ENCODE peak calls at places on chromosomes 12 and 14, in four cellular contexts. A is lower lobe of right lung, M is ovary, U is Peyer's patch. H is an unnamed sample. For H3K4me1, the result is how much of the 10 kb centered on the place peaks cover.

GRCh38 chr12:130881046-130881445 is 9.2 kb downstream of the RAN start:
- DNase-seq in A (no peak), M (no peak), U (no peak), H (no peak)

GRCh38 chr12:18750087-18750486 is 12.2 kb downstream of the CAPZA3 start:
- DNase-seq in A (no peak), M (no peak), U (no peak), H (peak)

GRCh38 chr14:51395361-51395849 is 155.4 kb downstream of the TMX1 start:
- DNase-seq in A (peak), M (peak), U (no peak), H (peak)

GRCh38 chr14:54590481-54590880 is 23.6 kb downstream of the SAMD4A start:
- DNase-seq in A (no peak), M (no peak), U (no peak), H (no peak)

GRCh38 chr14:31253746-31254471 is 46.3 kb upstream of the HECTD1 start:
- DNase-seq in A (no peak), M (no peak), U (no peak), H (no peak)

GRCh38 chr12:101592931-101593330 is 1.8 kb upstream of the MYBPC1 start:
- DNase-seq in A (no peak), M (no peak), U (no peak), H (no peak)

GRCh38 chr12:7099290-7099996 is 7.2 kb upstream of the C1R start:
- DNase-seq in A (no peak), M (no peak), U (no peak), H (no peak)

GRCh38 chr12:128909653-128910052 is 56.4 kb downstream of the GLT1D1 start:
- DNase-seq in A (no peak), M (no peak), U (no peak), H (peak)

GRCh38 chr12:85821759-85822158 is 14.4 kb downstream of the RASSF9 start:
- DNase-seq in A (no peak), M (no peak), U (no peak), H (no peak)

GRCh38 chr12:110426300-110426910 is 22.9 kb upstream of the ANAPC7 start:
- DNase-seq in A (no peak), M (no peak), U (no peak), H (peak)

GRCh38 chr12:116924558-116925453 is 14.1 kb downstream of the FBXW8 start:
- DNase-seq in A (no peak), M (no peak), U (peak), H (no peak)

GRCh38 chr14:35915775-35916174 is 89.6 kb downstream of the BRMS1L start:
- DNase-seq in A (no peak), M (no peak), U (no peak), H (no peak)

GRCh38 chr12:80698266-80698665 is 9.2 kb upstream of the MYF6 start:
- DNase-seq in A (no peak), M (no peak), U (no peak), H (no peak)

GRCh38 chr12:53200458-53201169 is 6.4 kb downstream of the ITGB7 start:
- DNase-seq in A (no peak), M (no peak), U (peak), H (no peak)

GRCh38 chr14:95319312-95320075 is at the start of gene CLMN:
- DNase-seq in A (peak), M (peak), U (peak), H (peak)

GRCh38 chr14:69716483-69717187 is 50.3 kb upstream of the SRSF5 start:
- DNase-seq in A (no peak), M (no peak), U (no peak), H (peak)

GRCh38 chr14:79584679-79585078 is 626.6 kb downstream of the DIO2 start:
- DNase-seq in A (no peak), M (no peak), U (no peak), H (peak)

GRCh38 chr12:674272-674781 is 11.1 kb upstream of the NINJ2 start:
- DNase-seq in A (no peak), M (no peak), U (peak), H (no peak)

GRCh38 chr14:39268393-39268792 is 34.7 kb downstream of the MIA2 start:
- DNase-seq in A (no peak), M (no peak), U (no peak), H (peak)

GRCh38 chr14:74395094-74395493 is 30.9 kb downstream of the SYNDIG1L start:
- DNase-seq in A (no peak), M (no peak), U (no peak), H (no peak)

GRCh38 chr12:92553389-92553788 is 149.4 kb upstream of the PLEKHG7 start:
- DNase-seq in A (no peak), M (no peak), U (no peak), H (no peak)

GRCh38 chr14:21057803-21058675 is at the start of gene RNASE8:
- DNase-seq in A (no peak), M (no peak), U (no peak), H (no peak)

GRCh38 chr14:35046751-35047536 is 872 bp downstream of the FAM177A1 start:
- DNase-seq in A (no peak), M (no peak), U (peak), H (peak)

GRCh38 chr12:9127936-9128663 is 12.4 kb upstream of the A2M start:
- DNase-seq in A (no peak), M (no peak), U (no peak), H (no peak)

GRCh38 chr12:52149182-52149641 is 42.6 kb downstream of the KRT80 start:
- DNase-seq in A (no peak), M (no peak), U (no peak), H (no peak)

GRCh38 chr12:117089463-117089862 is 9.8 kb downstream of the TESC start:
- DNase-seq in A (no peak), M (no peak), U (no peak), H (no peak)

GRCh38 chr14:29191092-29191491 is 424.5 kb downstream of the FOXG1 start:
- DNase-seq in A (no peak), M (no peak), U (no peak), H (no peak)

GRCh38 chr12:26918321-26919215 is 19.2 kb downstream of the INTS13 start:
- DNase-seq in A (no peak), M (no peak), U (no peak), H (no peak)

GRCh38 chr12:6551496-6552139 is 4.2 kb downstream of the IFFO1 start:
- DNase-seq in A (no peak), M (no peak), U (no peak), H (no peak)

GRCh38 chr12:32989705-32990104 is 93.1 kb upstream of the PKP2 start:
- DNase-seq in A (no peak), M (no peak), U (no peak), H (no peak)

DNA sequence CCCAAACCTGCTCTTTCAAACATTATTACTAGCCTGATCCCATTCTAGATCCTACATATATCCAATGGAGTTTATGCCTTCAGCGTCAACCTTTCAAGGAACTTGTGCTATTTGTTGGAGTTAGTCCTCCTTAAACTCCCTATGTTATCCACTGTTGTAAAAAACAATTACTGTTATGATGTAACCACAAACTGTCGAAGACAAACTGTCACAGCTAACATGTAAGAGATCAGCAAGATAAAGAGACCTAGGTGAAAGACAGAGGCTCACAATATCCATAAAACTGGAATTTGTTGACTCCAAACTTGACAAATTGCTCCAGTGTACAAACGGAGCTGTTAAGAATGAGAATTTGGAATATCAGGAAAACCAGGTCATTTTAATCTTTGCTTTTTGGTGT is 70.7 kb downstream of the CDK17 start:
- DNase-seq in A (no peak), M (no peak), U (no peak), H (no peak)
- H3K4me1 ChIP-seq in A (under half), M (under half), U (under half), H (under half)

GRCh38 chr14:105218611-105219010 is 29.7 kb upstream of the BTBD6 start:
- DNase-seq in A (no peak), M (no peak), U (no peak), H (no peak)
- H3K4me1 ChIP-seq in A (under half), M (under half), U (under half), H (under half)

GRCh38 chr12:108644743-108645120 is 11.0 kb upstream of the SELPLG start:
- DNase-seq in A (no peak), M (no peak), U (no peak), H (no peak)
- H3K4me1 ChIP-seq in A (half or more), M (under half), U (under half), H (under half)

GRCh38 chr12:57744777-57745484 is at the start of gene TSPAN31:
- DNase-seq in A (peak), M (peak), U (peak), H (peak)
- H3K4me1 ChIP-seq in A (under half), M (under half), U (under half), H (under half)

DNA sequence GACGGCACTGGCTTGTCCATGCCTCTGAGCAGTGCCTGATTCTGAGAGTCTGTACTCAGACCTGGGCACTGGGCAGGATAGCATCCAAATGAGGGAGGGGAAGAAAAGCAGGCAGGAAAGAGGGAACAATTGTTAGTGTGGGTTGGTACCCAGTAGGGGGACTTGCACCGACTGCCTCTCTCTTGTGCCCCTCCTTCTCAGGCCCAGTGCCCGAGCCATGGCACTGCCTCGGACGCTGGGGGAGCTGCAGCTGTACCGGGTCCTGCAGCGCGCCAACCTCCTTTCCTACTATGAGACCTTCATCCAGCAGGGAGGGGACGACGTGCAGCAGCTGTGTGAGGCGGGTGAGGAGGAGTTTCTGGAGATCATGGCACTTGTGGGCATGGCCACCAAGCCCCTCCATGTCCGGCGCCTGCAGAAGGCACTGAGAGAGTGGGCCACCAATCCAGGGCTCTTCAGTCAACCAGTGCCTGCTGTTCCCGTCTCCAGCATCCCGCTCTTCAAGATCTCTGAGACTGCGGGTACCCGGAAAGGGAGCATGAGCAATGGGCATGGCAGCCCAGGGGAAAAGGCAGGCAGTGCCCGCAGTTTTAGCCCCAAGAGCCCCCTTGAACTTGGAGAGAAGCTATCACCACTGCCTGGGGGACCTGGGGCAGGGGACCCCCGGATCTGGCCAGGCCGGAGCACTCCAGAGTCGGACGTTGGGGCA is 2.2 kb downstream of the NAB2 start:
- DNase-seq in A (no peak), M (no peak), U (no peak), H (no peak)
- H3K4me1 ChIP-seq in A (half or more), M (under half), U (under half), H (under half)

GRCh38 chr12:94170690-94171594 is 22.6 kb downstream of the PLXNC1 start:
- DNase-seq in A (no peak), M (no peak), U (no peak), H (no peak)
- H3K4me1 ChIP-seq in A (under half), M (under half), U (under half), H (under half)

GRCh38 chr14:93055651-93056115 is 60.0 kb downstream of the ITPK1 start:
- DNase-seq in A (no peak), M (no peak), U (no peak), H (peak)
- H3K4me1 ChIP-seq in A (under half), M (under half), U (under half), H (under half)

H was measured in hepatocyte.